ENCODE peak calls at places on chromosomes 13 and 19, in four cellular contexts. One of them, this sample, is unnamed. For H3K4me1 and H3K9me3, the result is how much of the 10 kb centered on the place peaks cover.

GRCh38 chr13:26423634-26424033 is 133.8 kb upstream of the WASF3 start:
- DNase-seq in IMR-90: peak
- DNase-seq in thoracic aorta: peak
- DNase-seq in tibial nerve: no peak
- DNase-seq in this sample: no peak

GRCh38 chr19:6736169-6736916 is 1.0 kb downstream of the GPR108 start:
- DNase-seq in tibial nerve: no peak
- DNase-seq in IMR-90: peak
- DNase-seq in thoracic aorta: no peak
- DNase-seq in this sample: peak

GRCh38 chr13:50189450-50189849 is 174.2 kb downstream of the KCNRG start:
- DNase-seq in IMR-90: no peak
- DNase-seq in thoracic aorta: no peak
- DNase-seq in tibial nerve: no peak
- DNase-seq in this sample: no peak

GRCh38 chr19:37966211-37967072 is 59.4 kb downstream of the SIPA1L3 start:
- DNase-seq in IMR-90: peak
- DNase-seq in tibial nerve: no peak
- DNase-seq in thoracic aorta: no peak
- DNase-seq in this sample: no peak

GRCh38 chr19:33740811-33741396 is 55.8 kb upstream of the KCTD15 start:
- DNase-seq in IMR-90: peak
- DNase-seq in tibial nerve: no peak
- DNase-seq in thoracic aorta: no peak
- DNase-seq in this sample: no peak

GRCh38 chr13:30107536-30108136 is 199.7 kb downstream of the KATNAL1 start:
- DNase-seq in IMR-90: peak
- DNase-seq in thoracic aorta: no peak
- DNase-seq in tibial nerve: no peak
- DNase-seq in this sample: no peak

GRCh38 chr13:94311893-94312292 is 167.6 kb downstream of the DCT start:
- DNase-seq in IMR-90: peak
- DNase-seq in tibial nerve: no peak
- DNase-seq in thoracic aorta: no peak
- DNase-seq in this sample: no peak

GRCh38 chr19:33398361-33399060 is 25.0 kb downstream of the CEBPG start:
- DNase-seq in IMR-90: no peak
- DNase-seq in tibial nerve: no peak
- DNase-seq in thoracic aorta: no peak
- DNase-seq in this sample: no peak

GRCh38 chr19:33554821-33555220 is 33.2 kb upstream of the PEPD start:
- DNase-seq in tibial nerve: no peak
- DNase-seq in IMR-90: no peak
- DNase-seq in thoracic aorta: no peak
- DNase-seq in this sample: no peak

GRCh38 chr19:17824339-17824738 is 3.0 kb upstream of the INSL3 start:
- DNase-seq in tibial nerve: no peak
- DNase-seq in IMR-90: no peak
- DNase-seq in thoracic aorta: no peak
- DNase-seq in this sample: no peak

GRCh38 chr19:17817668-17818363 is 3.5 kb downstream of the INSL3 start:
- DNase-seq in IMR-90: no peak
- DNase-seq in tibial nerve: no peak
- DNase-seq in thoracic aorta: no peak
- DNase-seq in this sample: no peak

GRCh38 chr19:17826508-17827056 is 5.3 kb upstream of the INSL3 start:
- DNase-seq in tibial nerve: no peak
- DNase-seq in thoracic aorta: no peak
- DNase-seq in IMR-90: no peak
- DNase-seq in this sample: no peak

DNA sequence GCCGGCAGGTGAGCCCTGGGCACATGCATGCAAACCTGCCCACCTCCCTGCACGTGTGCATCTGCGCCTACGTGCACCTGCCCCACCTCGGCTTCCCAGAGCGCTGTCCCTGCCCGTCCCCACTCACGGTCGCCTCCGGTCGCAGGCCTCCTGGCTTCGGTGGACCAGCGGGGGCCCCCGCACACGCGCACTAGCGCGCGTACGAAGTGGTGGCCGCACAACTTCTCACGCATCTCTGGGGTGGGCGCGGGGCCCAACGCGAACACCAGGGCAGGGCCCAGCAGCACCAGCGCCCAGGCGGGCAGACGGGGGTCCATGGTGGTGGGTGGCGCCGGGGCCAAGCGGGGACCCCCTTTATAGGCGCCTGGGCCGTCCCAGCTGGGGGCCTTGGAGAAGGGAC is at the start of gene INSL3:
- DNase-seq in thoracic aorta: no peak
- DNase-seq in IMR-90: no peak
- DNase-seq in tibial nerve: no peak
- DNase-seq in this sample: no peak
- H3K4me1 ChIP-seq in thoracic aorta: under half
- H3K4me1 ChIP-seq in IMR-90: under half
- H3K4me1 ChIP-seq in tibial nerve: under half
- H3K4me1 ChIP-seq in this sample: under half

GRCh38 chr19:35743640-35744306 is 1.4 kb downstream of the U2AF1L4 start:
- DNase-seq in thoracic aorta: no peak
- DNase-seq in IMR-90: no peak
- DNase-seq in tibial nerve: no peak
- DNase-seq in this sample: no peak

GRCh38 chr19:35744335-35744687 is 907 bp downstream of the U2AF1L4 start:
- DNase-seq in IMR-90: no peak
- DNase-seq in tibial nerve: no peak
- DNase-seq in thoracic aorta: no peak
- DNase-seq in this sample: no peak

GRCh38 chr19:35740423-35741215 is 1.6 kb downstream of the IGFLR1 start:
- DNase-seq in IMR-90: peak
- DNase-seq in thoracic aorta: peak
- DNase-seq in tibial nerve: peak
- DNase-seq in this sample: peak

GRCh38 chr19:35741216-35741541 is 1.1 kb downstream of the IGFLR1 start:
- DNase-seq in IMR-90: no peak
- DNase-seq in tibial nerve: no peak
- DNase-seq in thoracic aorta: no peak
- DNase-seq in this sample: no peak

GRCh38 chr19:35742121-35742724 is at the start of gene IGFLR1:
- DNase-seq in IMR-90: no peak
- DNase-seq in thoracic aorta: no peak
- DNase-seq in tibial nerve: no peak
- DNase-seq in this sample: peak
- H3K27ac ChIP-seq in IMR-90: no peak
- H3K27ac ChIP-seq in thoracic aorta: peak
- H3K27ac ChIP-seq in tibial nerve: peak
- H3K27ac ChIP-seq in this sample: peak

GRCh38 chr13:114309806-114310410 is 4.4 kb upstream of the CHAMP1 start:
- DNase-seq in IMR-90: no peak
- DNase-seq in tibial nerve: no peak
- DNase-seq in thoracic aorta: no peak
- DNase-seq in this sample: no peak

GRCh38 chr13:114311387-114311786 is 2.9 kb upstream of the CHAMP1 start:
- DNase-seq in IMR-90: no peak
- DNase-seq in tibial nerve: no peak
- DNase-seq in thoracic aorta: no peak
- DNase-seq in this sample: no peak

GRCh38 chr13:114310961-114311360 is 3.3 kb upstream of the CHAMP1 start:
- DNase-seq in thoracic aorta: no peak
- DNase-seq in IMR-90: peak
- DNase-seq in tibial nerve: no peak
- DNase-seq in this sample: no peak

GRCh38 chr13:114313061-114313860 is 1.0 kb upstream of the CHAMP1 start:
- DNase-seq in IMR-90: peak
- DNase-seq in thoracic aorta: no peak
- DNase-seq in tibial nerve: no peak
- DNase-seq in this sample: no peak

GRCh38 chr13:114311908-114312307 is 2.4 kb upstream of the CHAMP1 start:
- DNase-seq in thoracic aorta: no peak
- DNase-seq in tibial nerve: no peak
- DNase-seq in IMR-90: no peak
- DNase-seq in this sample: no peak
- H3K9me3 ChIP-seq in thoracic aorta: under half
- H3K9me3 ChIP-seq in tibial nerve: under half
- H3K9me3 ChIP-seq in IMR-90: under half
- H3K9me3 ChIP-seq in this sample: under half

GRCh38 chr13:98190889-98191444 is 13.9 kb upstream of the RNF113B start:
- DNase-seq in thoracic aorta: no peak
- DNase-seq in tibial nerve: no peak
- DNase-seq in IMR-90: no peak
- DNase-seq in this sample: no peak
- H3K4me1 ChIP-seq in thoracic aorta: under half
- H3K4me1 ChIP-seq in tibial nerve: under half
- H3K4me1 ChIP-seq in IMR-90: under half
- H3K4me1 ChIP-seq in this sample: under half

DNA sequence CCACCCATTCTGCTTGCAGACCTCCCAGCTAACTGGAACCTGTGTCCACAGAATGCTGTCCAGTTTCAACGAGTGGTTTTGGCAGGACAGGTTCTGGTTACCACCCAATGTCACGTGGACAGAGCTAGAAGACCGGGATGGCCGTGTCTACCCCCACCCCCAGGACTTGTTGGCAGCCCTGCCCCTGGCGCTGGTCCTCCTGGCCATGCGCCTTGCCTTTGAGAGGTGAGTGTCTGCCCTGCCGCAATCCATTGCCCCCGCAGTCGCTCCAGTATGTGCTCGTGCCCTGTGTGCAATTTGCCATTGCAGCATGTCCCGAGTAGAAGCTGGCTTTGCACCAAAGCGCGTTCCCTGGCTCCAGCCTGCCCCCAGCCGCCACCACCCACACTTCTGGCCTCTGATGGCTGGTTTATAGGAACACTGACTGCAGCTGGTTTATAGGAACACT is 41.9 kb downstream of the CERS4 start:
- DNase-seq in IMR-90: peak
- DNase-seq in tibial nerve: peak
- DNase-seq in thoracic aorta: peak
- DNase-seq in this sample: no peak
- H3K27ac ChIP-seq in IMR-90: no peak
- H3K27ac ChIP-seq in tibial nerve: peak
- H3K27ac ChIP-seq in thoracic aorta: peak
- H3K27ac ChIP-seq in this sample: no peak

GRCh38 chr19:58429745-58430144 is 10.2 kb downstream of the ZNF132 start:
- DNase-seq in thoracic aorta: no peak
- DNase-seq in IMR-90: peak
- DNase-seq in tibial nerve: no peak
- DNase-seq in this sample: no peak

GRCh38 chr19:58428617-58429016 is 11.3 kb downstream of the ZNF132 start:
- DNase-seq in thoracic aorta: no peak
- DNase-seq in tibial nerve: no peak
- DNase-seq in IMR-90: no peak
- DNase-seq in this sample: no peak

GRCh38 chr19:58439576-58440554 is at the start of gene ZNF132:
- DNase-seq in tibial nerve: peak
- DNase-seq in IMR-90: peak
- DNase-seq in thoracic aorta: peak
- DNase-seq in this sample: peak

GRCh38 chr19:58434217-58434616 is 5.7 kb downstream of the ZNF132 start:
- DNase-seq in IMR-90: peak
- DNase-seq in thoracic aorta: no peak
- DNase-seq in tibial nerve: no peak
- DNase-seq in this sample: no peak
- H3K9me3 ChIP-seq in IMR-90: half or more
- H3K9me3 ChIP-seq in thoracic aorta: half or more
- H3K9me3 ChIP-seq in tibial nerve: half or more
- H3K9me3 ChIP-seq in this sample: half or more